ENCODE peak calls at places on chromosomes 5 and 9, in six cellular contexts. One of them, this sample, is unnamed.

GRCh38 chr5:19547640-19548039 is 440.4 kb downstream of the CDH18 start:
- DNase-seq in neuronal stem cell: no peak
- DNase-seq in mesenchymal stem cell: peak; percentile 19
- DNase-seq in H1: no peak
- DNase-seq in mesendoderm: no peak
- DNase-seq in IMR-90: peak; percentile 1
- DNase-seq in this sample: no peak

GRCh38 chr5:83467315-83468044 is 4.1 kb upstream of the VCAN start:
- DNase-seq in neuronal stem cell: no peak
- DNase-seq in mesenchymal stem cell: no peak
- DNase-seq in H1: no peak
- DNase-seq in mesendoderm: peak; percentile 39
- DNase-seq in IMR-90: peak; percentile 65
- DNase-seq in this sample: no peak

GRCh38 chr9:3960661-3961144 is 339.2 kb downstream of the GLIS3 start:
- DNase-seq in neuronal stem cell: peak; percentile 72
- DNase-seq in mesenchymal stem cell: no peak
- DNase-seq in H1: no peak
- DNase-seq in mesendoderm: no peak
- DNase-seq in IMR-90: peak; percentile 75
- DNase-seq in this sample: no peak

GRCh38 chr5:53482717-53483638 is 2.5 kb downstream of the FST start:
- DNase-seq in neuronal stem cell: peak; percentile 40
- DNase-seq in mesenchymal stem cell: peak; percentile 32
- DNase-seq in H1: no peak
- DNase-seq in mesendoderm: peak; percentile 93
- DNase-seq in IMR-90: peak; percentile 53
- DNase-seq in this sample: peak; percentile 33

GRCh38 chr5:65359569-65359968 is 122.2 kb downstream of the ADAMTS6 start:
- DNase-seq in neuronal stem cell: no peak
- DNase-seq in mesenchymal stem cell: no peak
- DNase-seq in H1: no peak
- DNase-seq in mesendoderm: no peak
- DNase-seq in IMR-90: no peak
- DNase-seq in this sample: no peak

GRCh38 chr5:125410501-125411162 is 664.2 kb upstream of the ZNF608 start:
- DNase-seq in neuronal stem cell: no peak
- DNase-seq in mesenchymal stem cell: peak; percentile 57
- DNase-seq in H1: no peak
- DNase-seq in mesendoderm: no peak
- DNase-seq in IMR-90: peak; percentile 67
- DNase-seq in this sample: peak; percentile 53

GRCh38 chr9:123089790-123090189 is 56.3 kb downstream of the GPR21 start:
- DNase-seq in neuronal stem cell: no peak
- DNase-seq in mesenchymal stem cell: no peak
- DNase-seq in H1: no peak
- DNase-seq in mesendoderm: no peak
- DNase-seq in IMR-90: no peak
- DNase-seq in this sample: no peak

GRCh38 chr9:117403403-117403811 is 11.4 kb downstream of the ASTN2 start:
- DNase-seq in neuronal stem cell: no peak
- DNase-seq in mesenchymal stem cell: no peak
- DNase-seq in H1: no peak
- DNase-seq in mesendoderm: peak; percentile 70
- DNase-seq in IMR-90: no peak
- DNase-seq in this sample: no peak

GRCh38 chr5:26343801-26344310 is 694.5 kb downstream of the CDH9 start:
- DNase-seq in neuronal stem cell: no peak
- DNase-seq in mesenchymal stem cell: no peak
- DNase-seq in H1: no peak
- DNase-seq in mesendoderm: no peak
- DNase-seq in IMR-90: no peak
- DNase-seq in this sample: no peak

GRCh38 chr9:88270398-88270797 is 117.8 kb upstream of the SPIN1 start:
- DNase-seq in neuronal stem cell: no peak
- DNase-seq in mesenchymal stem cell: no peak
- DNase-seq in H1: no peak
- DNase-seq in mesendoderm: no peak
- DNase-seq in IMR-90: no peak
- DNase-seq in this sample: no peak

GRCh38 chr9:18587988-18588387 is 114.0 kb downstream of the ADAMTSL1 start:
- DNase-seq in neuronal stem cell: no peak
- DNase-seq in mesenchymal stem cell: no peak
- DNase-seq in H1: no peak
- DNase-seq in mesendoderm: no peak
- DNase-seq in IMR-90: peak; percentile 19
- DNase-seq in this sample: no peak

GRCh38 chr9:20220286-20220685 is 402.0 kb downstream of the MLLT3 start:
- DNase-seq in neuronal stem cell: no peak
- DNase-seq in mesenchymal stem cell: peak; percentile 19
- DNase-seq in H1: no peak
- DNase-seq in mesendoderm: no peak
- DNase-seq in IMR-90: no peak
- DNase-seq in this sample: no peak

GRCh38 chr5:179414459-179415215 is 69.4 kb upstream of the ADAMTS2 start:
- DNase-seq in neuronal stem cell: no peak
- DNase-seq in mesenchymal stem cell: no peak
- DNase-seq in H1: no peak
- DNase-seq in mesendoderm: no peak
- DNase-seq in IMR-90: no peak
- DNase-seq in this sample: no peak

GRCh38 chr5:57174128-57174849 is 430 bp downstream of the GPBP1 start:
- DNase-seq in neuronal stem cell: no peak
- DNase-seq in mesenchymal stem cell: peak; percentile 57
- DNase-seq in H1: no peak
- DNase-seq in mesendoderm: peak; percentile 66
- DNase-seq in IMR-90: no peak
- DNase-seq in this sample: peak; percentile 54

GRCh38 chr5:80399553-80400239 is 8.2 kb upstream of the ZFYVE16 start:
- DNase-seq in neuronal stem cell: no peak
- DNase-seq in mesenchymal stem cell: peak; percentile 78
- DNase-seq in H1: no peak
- DNase-seq in mesendoderm: no peak
- DNase-seq in IMR-90: peak; percentile 73
- DNase-seq in this sample: peak; percentile 58

GRCh38 chr9:137745541-137745991 is 126.8 kb downstream of the EHMT1 start:
- DNase-seq in neuronal stem cell: no peak
- DNase-seq in mesenchymal stem cell: peak; percentile 55
- DNase-seq in H1: no peak
- DNase-seq in mesendoderm: peak; percentile 87
- DNase-seq in IMR-90: peak; percentile 43
- DNase-seq in this sample: no peak

GRCh38 chr9:79104216-79104615 is 467.5 kb upstream of the TLE4 start:
- DNase-seq in neuronal stem cell: no peak
- DNase-seq in mesenchymal stem cell: no peak
- DNase-seq in H1: no peak
- DNase-seq in mesendoderm: no peak
- DNase-seq in IMR-90: no peak
- DNase-seq in this sample: no peak

GRCh38 chr5:152470167-152470566 is 65.1 kb upstream of the NMUR2 start:
- DNase-seq in neuronal stem cell: no peak
- DNase-seq in mesenchymal stem cell: no peak
- DNase-seq in H1: no peak
- DNase-seq in mesendoderm: no peak
- DNase-seq in IMR-90: no peak
- DNase-seq in this sample: no peak

GRCh38 chr5:107469485-107469884 is 201.3 kb downstream of the EFNA5 start:
- DNase-seq in neuronal stem cell: no peak
- DNase-seq in mesenchymal stem cell: peak; percentile 91
- DNase-seq in H1: no peak
- DNase-seq in mesendoderm: no peak
- DNase-seq in IMR-90: peak; percentile 94
- DNase-seq in this sample: peak; percentile 78

GRCh38 chr5:143685416-143685815 is 126.5 kb upstream of the HMHB1 start:
- DNase-seq in neuronal stem cell: no peak
- DNase-seq in mesenchymal stem cell: peak; percentile 24
- DNase-seq in H1: no peak
- DNase-seq in mesendoderm: no peak
- DNase-seq in IMR-90: peak; percentile 30
- DNase-seq in this sample: no peak

GRCh38 chr9:125755340-125755739 is 8.2 kb downstream of the PBX3 start:
- DNase-seq in neuronal stem cell: no peak
- DNase-seq in mesenchymal stem cell: peak; percentile 48
- DNase-seq in H1: no peak
- DNase-seq in mesendoderm: peak; percentile 50
- DNase-seq in IMR-90: no peak
- DNase-seq in this sample: no peak

GRCh38 chr9:36401179-36401740 is 1.2 kb upstream of the RNF38 start:
- DNase-seq in neuronal stem cell: no peak
- DNase-seq in mesenchymal stem cell: peak; percentile 79
- DNase-seq in H1: peak; percentile 10
- DNase-seq in mesendoderm: peak; percentile 83
- DNase-seq in IMR-90: peak; percentile 61
- DNase-seq in this sample: peak; percentile 69

GRCh38 chr9:3576358-3576757 is 50.6 kb upstream of the RFX3 start:
- DNase-seq in neuronal stem cell: no peak
- DNase-seq in mesenchymal stem cell: no peak
- DNase-seq in H1: no peak
- DNase-seq in mesendoderm: no peak
- DNase-seq in IMR-90: no peak
- DNase-seq in this sample: no peak

GRCh38 chr5:69512740-69513260 is 20.2 kb downstream of the OCLN start:
- DNase-seq in neuronal stem cell: no peak
- DNase-seq in mesenchymal stem cell: peak; percentile 58
- DNase-seq in H1: no peak
- DNase-seq in mesendoderm: no peak
- DNase-seq in IMR-90: peak; percentile 93
- DNase-seq in this sample: peak; percentile 32

GRCh38 chr5:33049298-33049697 is 338.2 kb downstream of the NPR3 start:
- DNase-seq in neuronal stem cell: no peak
- DNase-seq in mesenchymal stem cell: no peak
- DNase-seq in H1: no peak
- DNase-seq in mesendoderm: no peak
- DNase-seq in IMR-90: no peak
- DNase-seq in this sample: no peak

GRCh38 chr5:150122158-150122510 is 33.5 kb downstream of the PDGFRB start:
- DNase-seq in neuronal stem cell: no peak
- DNase-seq in mesenchymal stem cell: no peak
- DNase-seq in H1: no peak
- DNase-seq in mesendoderm: no peak
- DNase-seq in IMR-90: no peak
- DNase-seq in this sample: no peak

GRCh38 chr5:134793111-134793510 is 34.5 kb downstream of the DDX46 start:
- DNase-seq in neuronal stem cell: no peak
- DNase-seq in mesenchymal stem cell: no peak
- DNase-seq in H1: no peak
- DNase-seq in mesendoderm: no peak
- DNase-seq in IMR-90: no peak
- DNase-seq in this sample: no peak

GRCh38 chr5:100777680-100778281 is 125.3 kb downstream of the ST8SIA4 start:
- DNase-seq in neuronal stem cell: no peak
- DNase-seq in mesenchymal stem cell: peak; percentile 81
- DNase-seq in H1: no peak
- DNase-seq in mesendoderm: peak; percentile 25
- DNase-seq in IMR-90: peak; percentile 89
- DNase-seq in this sample: no peak

GRCh38 chr5:95304706-95305105 is 19.8 kb upstream of the MCTP1 start:
- DNase-seq in neuronal stem cell: no peak
- DNase-seq in mesenchymal stem cell: no peak
- DNase-seq in H1: no peak
- DNase-seq in mesendoderm: no peak
- DNase-seq in IMR-90: no peak
- DNase-seq in this sample: peak; percentile 81
- H3K36me3 ChIP-seq in neuronal stem cell: no peaks in the 10 kb centered on the region
- H3K36me3 ChIP-seq in mesenchymal stem cell: no peaks in the 10 kb centered on the region
- H3K36me3 ChIP-seq in H1: no peaks in the 10 kb centered on the region
- H3K36me3 ChIP-seq in mesendoderm: no peaks in the 10 kb centered on the region
- H3K36me3 ChIP-seq in IMR-90: no peaks in the 10 kb centered on the region
- H3K36me3 ChIP-seq in this sample: no peaks in the 10 kb centered on the region

DNA sequence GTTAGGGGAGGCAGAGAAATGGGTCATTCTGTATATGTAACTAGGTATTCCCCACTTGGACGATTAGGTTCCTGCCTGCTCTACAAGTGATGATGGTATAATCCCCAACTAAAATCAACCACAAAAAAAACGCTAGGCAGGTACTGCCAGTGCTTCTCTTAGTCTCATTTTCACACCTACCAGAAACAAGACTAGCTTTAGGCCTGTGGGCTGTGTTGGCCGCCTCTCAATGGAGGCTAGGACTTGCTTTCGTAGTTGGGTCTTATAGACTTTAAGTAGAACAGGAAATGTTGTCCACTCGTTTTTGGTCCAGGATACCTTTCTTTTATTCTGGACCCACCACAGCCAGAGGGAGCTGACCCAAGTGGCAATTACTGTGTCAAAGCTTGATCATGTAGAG is 111.8 kb downstream of the UNC13B start:
- DNase-seq in neuronal stem cell: no peak
- DNase-seq in mesenchymal stem cell: no peak
- DNase-seq in H1: no peak
- DNase-seq in mesendoderm: no peak
- DNase-seq in IMR-90: no peak
- DNase-seq in this sample: no peak
- H4K8ac ChIP-seq in neuronal stem cell: no peak overlapping the region
- H4K8ac ChIP-seq in mesenchymal stem cell: no peak overlapping the region
- H4K8ac ChIP-seq in H1: no peak overlapping the region
- H4K8ac ChIP-seq in mesendoderm: no peak overlapping the region
- H4K8ac ChIP-seq in IMR-90: no peak overlapping the region
- H4K8ac ChIP-seq in this sample: no peak overlapping the region

GRCh38 chr5:177335701-177336065 is 15.8 kb downstream of the LMAN2 start:
- DNase-seq in neuronal stem cell: no peak
- DNase-seq in mesenchymal stem cell: no peak
- DNase-seq in H1: no peak
- DNase-seq in mesendoderm: no peak
- DNase-seq in IMR-90: no peak
- DNase-seq in this sample: no peak
- H3K36me3 ChIP-seq in neuronal stem cell: peaks cover 94% of the 10 kb centered on the region
- H3K36me3 ChIP-seq in mesenchymal stem cell: peaks cover 87% of the 10 kb centered on the region
- H3K36me3 ChIP-seq in H1: peaks cover 33% of the 10 kb centered on the region
- H3K36me3 ChIP-seq in mesendoderm: peaks cover 5% of the 10 kb centered on the region
- H3K36me3 ChIP-seq in IMR-90: peaks cover 79% of the 10 kb centered on the region
- H3K36me3 ChIP-seq in this sample: peaks cover 85% of the 10 kb centered on the region

GRCh38 chr5:147234825-147235635 is at the start of gene STK32A:
- DNase-seq in neuronal stem cell: peak; percentile 70
- DNase-seq in mesenchymal stem cell: peak; percentile 19
- DNase-seq in H1: peak; percentile 59
- DNase-seq in mesendoderm: peak; percentile 86
- DNase-seq in IMR-90: no peak
- DNase-seq in this sample: no peak
- H4K8ac ChIP-seq in neuronal stem cell: no peak within 1 kb of the TSS
- H4K8ac ChIP-seq in mesenchymal stem cell: no peak within 1 kb of the TSS
- H4K8ac ChIP-seq in H1: peak within 1 kb of the TSS; percentile 75
- H4K8ac ChIP-seq in mesendoderm: no peak within 1 kb of the TSS
- H4K8ac ChIP-seq in IMR-90: no peak within 1 kb of the TSS
- H4K8ac ChIP-seq in this sample: no peak within 1 kb of the TSS

GRCh38 chr5:133086366-133086875 is 34.6 kb downstream of the HSPA4 start:
- DNase-seq in neuronal stem cell: no peak
- DNase-seq in mesenchymal stem cell: no peak
- DNase-seq in H1: no peak
- DNase-seq in mesendoderm: no peak
- DNase-seq in IMR-90: no peak
- DNase-seq in this sample: no peak
- H3K36me3 ChIP-seq in neuronal stem cell: peaks cover 92% of the 10 kb centered on the region
- H3K36me3 ChIP-seq in mesenchymal stem cell: peaks cover 9% of the 10 kb centered on the region
- H3K36me3 ChIP-seq in H1: peaks cover 31% of the 10 kb centered on the region
- H3K36me3 ChIP-seq in mesendoderm: peaks cover 10% of the 10 kb centered on the region
- H3K36me3 ChIP-seq in IMR-90: peaks cover 22% of the 10 kb centered on the region
- H3K36me3 ChIP-seq in this sample: peaks cover 14% of the 10 kb centered on the region